ENCODE peak calls at places on chromosomes 4 and X, in ten cellular contexts. E is mucosa of descending colon; O is PC-3; N is naive thymus-derived CD8-positive, alpha-beta T cell; I is CD4-positive, alpha-beta T cell; U is Right ventricle myocardium inferior; S is activated CD8-positive, alpha-beta T cell treated with anti-CD3 and anti-CD28 coated beads for 36 hours; Q is left lobe of liver; Z is activated naive CD4-positive, alpha-beta T cell treated with anti-CD3 and anti-CD28 coated beads, Interleukin-2, amount 50 U/mL, for 72 hours; J is right cardiac atrium. K is an unnamed sample.

GRCh38 chr4:173424899-173425805 is 26.2 kb upstream of the SCRG1 start:
- ATAC-seq in E (no peak), O (no peak), N (no peak), I (no peak), U (no peak), S (no peak), Q (no peak), Z (no peak), J (no peak), K (peak; percentile 57)

GRCh38 chrX:130086414-130087207 is 23.7 kb downstream of the ELF4 start:
- ATAC-seq in E (peak; percentile 59), O (no peak), N (peak; percentile 76), I (peak; percentile 73), U (no peak), S (peak; percentile 60), Q (peak; percentile 41), Z (peak; percentile 66), J (no peak), K (no peak)

GRCh38 chrX:130109429-130110378 is 593 bp downstream of the ELF4 start:
- ATAC-seq in E (peak; percentile 11), O (peak; percentile 3), N (peak; percentile 31), I (peak; percentile 5), U (peak; percentile 20), S (peak; percentile 34), Q (no peak), Z (peak; percentile 26), J (peak; percentile 38), K (peak; percentile 23)

GRCh38 chr4:45120163-45120562 is 393.8 kb upstream of the GNPDA2 start:
- ATAC-seq in E (no peak), O (no peak), N (no peak), I (no peak), U (peak; percentile 91), S (no peak), Q (no peak), Z (no peak), J (peak; percentile 54), K (peak; percentile 72)

GRCh38 chr4:90112715-90113114 is 14.5 kb upstream of the CCSER1 start:
- ATAC-seq in E (peak; percentile 76), O (peak; percentile 72), N (no peak), I (no peak), U (no peak), S (no peak), Q (no peak), Z (no peak), J (no peak), K (no peak)

GRCh38 chrX:134836497-134836968 is 154.3 kb upstream of the SMIM10 start:
- ATAC-seq in E (no peak), O (peak; percentile 42), N (no peak), I (no peak), U (peak; percentile 37), S (no peak), Q (no peak), Z (no peak), J (no peak), K (no peak)

GRCh38 chr4:41611881-41612871 is 74.2 kb downstream of the LIMCH1 start:
- ATAC-seq in E (peak; percentile 87), O (peak; percentile 87), N (no peak), I (no peak), U (peak; percentile 90), S (no peak), Q (peak; percentile 81), Z (no peak), J (peak; percentile 96), K (peak; percentile 80)

GRCh38 chr4:111982089-111982488 is 163.2 kb upstream of the FAM241A start:
- ATAC-seq in E (peak; percentile 61), O (no peak), N (no peak), I (no peak), U (no peak), S (no peak), Q (no peak), Z (no peak), J (no peak), K (no peak)

GRCh38 chrX:109959356-109959871 is 43.5 kb upstream of the TMEM164 start:
- ATAC-seq in E (no peak), O (no peak), N (no peak), I (no peak), U (no peak), S (no peak), Q (no peak), Z (no peak), J (no peak), K (no peak)

GRCh38 chr4:94395541-94395940 is 52.9 kb upstream of the HPGDS start:
- ATAC-seq in E (no peak), O (no peak), N (no peak), I (no peak), U (no peak), S (no peak), Q (no peak), Z (no peak), J (no peak), K (no peak)

GRCh38 chrX:118115948-118116307 is 682 bp downstream of the KLHL13 start:
- ATAC-seq in E (peak; percentile 10), O (peak; percentile 26), N (peak; percentile 8), I (no peak), U (peak; percentile 33), S (peak; percentile 19), Q (no peak), Z (no peak), J (peak; percentile 28), K (peak; percentile 12)

K was measured in gastroesophageal sphincter.